ENCODE peak calls at places on chromosomes 2 and 18, in four cellular contexts. P, D, J and A are unnamed samples.
A peak's percentile ranks its signal among the peaks of the same experiment; 100 is the strongest.

GRCh38 chr18:41504316-41504715 is 450.7 kb upstream of the PIK3C3 start:
- DNase-seq in P (no peak), D (no peak), J (no peak), A (no peak)

GRCh38 chr18:51151568-51152511 is 45.6 kb downstream of the MEX3C start:
- DNase-seq in P (no peak), D (no peak), J (no peak), A (peak; percentile 24)

GRCh38 chr18:8011906-8012305 is 444.8 kb downstream of the PTPRM start:
- DNase-seq in P (no peak), D (no peak), J (no peak), A (peak; percentile 65)

GRCh38 chr2:27442282-27442980 is at the start of gene KRTCAP3:
- DNase-seq in P (peak; percentile 73), D (no peak), J (no peak), A (peak; percentile 96)

GRCh38 chr2:130768191-130768855 is 13.0 kb downstream of the AMER3 start:
- DNase-seq in P (peak; percentile 48), D (no peak), J (no peak), A (peak; percentile 37)

GRCh38 chr2:168773719-168774521 is 28.5 kb upstream of the NOSTRIN start:
- DNase-seq in P (peak; percentile 84), D (peak; percentile 71), J (no peak), A (peak; percentile 76)

GRCh38 chr2:141455211-141455826 is 675.5 kb downstream of the LRP1B start:
- DNase-seq in P (no peak), D (no peak), J (no peak), A (no peak)

GRCh38 chr18:41972067-41973000 is 17.3 kb downstream of the PIK3C3 start:
- DNase-seq in P (no peak), D (no peak), J (no peak), A (no peak)

GRCh38 chr2:216560695-216561370 is 62.2 kb downstream of the RPL37A start:
- DNase-seq in P (no peak), D (no peak), J (no peak), A (no peak)

GRCh38 chr2:134154269-134154668 is 99.6 kb upstream of the MGAT5 start:
- DNase-seq in P (no peak), D (no peak), J (peak; percentile 36), A (no peak)

GRCh38 chr2:219249203-219249980 is 3.7 kb upstream of the TUBA4B start:
- DNase-seq in P (no peak), D (peak; percentile 96), J (peak; percentile 64), A (peak; percentile 14)

GRCh38 chr2:190458352-190459107 is 50.4 kb downstream of the MFSD6 start:
- DNase-seq in P (no peak), D (no peak), J (no peak), A (no peak)

GRCh38 chr2:136067465-136067864 is 50.5 kb downstream of the CXCR4 start:
- DNase-seq in P (no peak), D (no peak), J (no peak), A (no peak)

GRCh38 chr2:122873951-122874350 is 1118.5 kb downstream of the TSN start:
- DNase-seq in P (no peak), D (no peak), J (no peak), A (no peak)

GRCh38 chr18:77135339-77136075 is 2.9 kb upstream of the MBP start:
- DNase-seq in P (no peak), D (no peak), J (no peak), A (no peak)

GRCh38 chr2:64212801-64213321 is 68.6 kb upstream of the PELI1 start:
- DNase-seq in P (no peak), D (no peak), J (peak; percentile 60), A (peak; percentile 36)

GRCh38 chr2:193112986-193113385 is 918.3 kb upstream of the TMEFF2 start:
- DNase-seq in P (no peak), D (no peak), J (no peak), A (no peak)

GRCh38 chr2:39725401-39725800 is 53.7 kb downstream of the THUMPD2 start:
- DNase-seq in P (no peak), D (no peak), J (no peak), A (no peak)

GRCh38 chr2:26628561-26629345 is 12.4 kb downstream of the CIB4 start:
- DNase-seq in P (no peak), D (no peak), J (no peak), A (no peak)

GRCh38 chr2:183037281-183037659 is 987 bp downstream of the NCKAP1 start:
- DNase-seq in P (no peak), D (peak; percentile 20), J (no peak), A (no peak)

GRCh38 chr2:20675701-20676352 is 8.9 kb downstream of the GDF7 start:
- DNase-seq in P (no peak), D (peak; percentile 78), J (peak; percentile 15), A (peak; percentile 50)

GRCh38 chr2:182845794-182846417 is 20.5 kb downstream of the FRZB start:
- DNase-seq in P (no peak), D (no peak), J (no peak), A (no peak)

GRCh38 chr2:112848833-112849232 is 12.3 kb upstream of the IL1B start:
- DNase-seq in P (no peak), D (no peak), J (no peak), A (no peak)

GRCh38 chr18:77127769-77128671 is 4.6 kb downstream of the MBP start:
- DNase-seq in P (no peak), D (no peak), J (peak; percentile 95), A (no peak)

GRCh38 chr2:133566967-133567645 is 1.2 kb downstream of the NCKAP5 start:
- DNase-seq in P (no peak), D (no peak), J (no peak), A (peak; percentile 6)

GRCh38 chr2:75465317-75465998 is 95.3 kb downstream of the EVA1A start:
- DNase-seq in P (no peak), D (peak; percentile 61), J (no peak), A (no peak)

GRCh38 chr2:230323385-230324106 is 3.4 kb upstream of the SP140L start:
- DNase-seq in P (peak; percentile 86), D (peak; percentile 64), J (no peak), A (peak; percentile 10)

GRCh38 chr2:241777686-241778627 is 1.3 kb downstream of the GAL3ST2 start:
- DNase-seq in P (no peak), D (no peak), J (no peak), A (no peak)

GRCh38 chr2:174053784-174054183 is 88.6 kb upstream of the SP3 start:
- DNase-seq in P (no peak), D (no peak), J (no peak), A (peak; percentile 82)

GRCh38 chr2:109348190-109348589 is 219.2 kb downstream of the SH3RF3 start:
- DNase-seq in P (no peak), D (no peak), J (no peak), A (no peak)

GRCh38 chr2:183541766-183542165 is 417.5 kb downstream of the NUP35 start:
- DNase-seq in P (no peak), D (no peak), J (no peak), A (no peak)

GRCh38 chr18:36284671-36285295 is 12.7 kb upstream of the FHOD3 start:
- DNase-seq in P (peak; percentile 53), D (peak; percentile 62), J (peak; percentile 40), A (peak; percentile 88)

GRCh38 chr18:57003342-57003741 is 143.5 kb upstream of the BOD1L2 start:
- DNase-seq in P (no peak), D (no peak), J (no peak), A (no peak)

GRCh38 chr18:63515799-63516198 is 26.4 kb upstream of the SERPINB12 start:
- DNase-seq in P (no peak), D (no peak), J (no peak), A (no peak)

GRCh38 chr2:10764101-10764785 is 42.8 kb downstream of the ATP6V1C2 start:
- DNase-seq in P (no peak), D (no peak), J (no peak), A (no peak)

GRCh38 chr2:85430780-85431601 is 12.5 kb downstream of the SH2D6 start:
- DNase-seq in P (no peak), D (no peak), J (no peak), A (peak; percentile 97)

GRCh38 chr2:83054751-83055150 is 1404.3 kb downstream of the SUCLG1 start:
- DNase-seq in P (no peak), D (no peak), J (no peak), A (no peak)

GRCh38 chr2:187553908-187554703 is at the start of gene TFPI:
- DNase-seq in P (peak; percentile 25), D (peak; percentile 64), J (no peak), A (peak; percentile 47)

GRCh38 chr2:31382452-31383120 is 32.0 kb downstream of the XDH start:
- DNase-seq in P (no peak), D (no peak), J (no peak), A (peak; percentile 49)
- TF ChIP-seq JUNB in P (no peak), D (no peak), J (no peak), A (no peak)

GRCh38 chr2:161245671-161246070 is 62.6 kb upstream of the PSMD14 start:
- DNase-seq in P (no peak), D (no peak), J (no peak), A (no peak)

GRCh38 chr2:161245237-161245505 is 63.1 kb upstream of the PSMD14 start:
- DNase-seq in P (no peak), D (no peak), J (no peak), A (no peak)

GRCh38 chr2:161241894-161242293 is 66.3 kb upstream of the PSMD14 start:
- DNase-seq in P (no peak), D (no peak), J (no peak), A (no peak)

GRCh38 chr2:161243873-161244272 is 64.4 kb upstream of the PSMD14 start:
- DNase-seq in P (no peak), D (no peak), J (no peak), A (peak; percentile 40)

GRCh38 chr2:161243312-161243711 is 64.9 kb upstream of the PSMD14 start:
- DNase-seq in P (no peak), D (no peak), J (no peak), A (peak; percentile 13)
- H3K4me2 ChIP-seq in P (no peak overlapping the region), D (peak overlapping the region; percentile 90), J (peak overlapping the region; percentile 99), A (peak overlapping the region; percentile 80)

DNA sequence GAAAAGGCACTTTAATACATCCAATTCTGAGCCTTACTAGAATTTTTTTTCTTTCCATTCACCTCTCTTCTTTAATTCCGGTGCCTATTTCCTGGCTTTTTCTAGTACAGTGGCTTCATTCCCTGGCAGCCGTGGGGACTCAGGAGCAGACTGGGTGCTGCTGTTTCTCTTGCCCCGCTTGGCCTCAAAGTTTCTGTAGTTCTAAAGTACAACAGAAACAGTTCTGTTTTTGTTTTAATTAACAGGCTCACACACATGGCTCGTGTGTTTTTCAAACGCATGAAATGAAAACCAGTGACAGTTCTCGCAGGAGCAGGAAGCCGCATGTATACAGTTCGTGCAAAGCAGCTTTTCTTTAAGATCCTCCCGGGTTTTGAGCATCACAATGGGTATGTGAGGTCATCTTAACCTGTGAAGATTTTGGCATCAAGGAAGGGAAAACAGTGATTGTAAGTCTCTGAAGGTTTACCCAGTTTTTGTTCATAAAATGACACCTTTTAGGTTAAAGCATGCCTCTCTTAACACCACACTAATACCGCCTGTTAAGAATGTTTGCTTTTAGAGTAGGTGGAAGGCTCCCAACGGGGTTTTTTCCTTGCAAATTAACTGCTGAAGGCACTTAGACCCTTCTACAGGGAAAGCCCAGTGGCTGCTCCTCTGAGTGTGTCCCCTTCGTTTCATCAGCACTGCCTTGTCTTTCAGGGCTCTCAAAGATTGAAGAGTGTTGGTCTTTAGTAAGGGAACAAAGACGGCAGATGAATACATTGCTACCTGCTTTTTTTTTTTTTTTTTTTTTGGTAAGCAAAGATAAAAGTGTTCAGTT is 5.8 kb downstream of the FZD7 start:
- DNase-seq in P (no peak), D (no peak), J (no peak), A (peak; percentile 67)
- H4K20me1 ChIP-seq in P (no peaks in the 10 kb centered on the region), D (no peaks in the 10 kb centered on the region), J (no peaks in the 10 kb centered on the region), A (peaks cover 26% of the 10 kb centered on the region)

DNA sequence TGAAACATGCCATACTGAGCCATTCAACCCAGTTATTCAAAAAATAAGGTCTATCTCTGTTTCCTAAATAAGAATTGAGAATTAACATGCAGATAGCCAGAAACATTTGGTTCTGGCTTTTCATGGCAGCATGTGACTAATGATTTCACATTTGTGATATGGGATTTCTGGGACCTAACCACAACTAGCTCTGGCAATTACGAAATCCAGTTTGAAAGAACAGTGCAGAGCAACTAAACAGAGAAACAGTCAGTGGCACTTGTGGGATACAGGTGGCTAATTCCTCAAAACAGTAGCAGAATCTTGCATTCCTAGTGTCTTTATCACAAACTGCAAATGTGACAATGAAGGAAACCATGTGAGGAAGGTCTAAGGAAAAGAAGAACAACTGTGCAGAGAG is 637.8 kb upstream of the CHAC2 start:
- DNase-seq in P (no peak), D (no peak), J (no peak), A (no peak)
- TF ChIP-seq JUNB in P (no peak), D (no peak), J (no peak), A (no peak)